ENCODE peak calls at places on chromosomes 11 and 22, in ten cellular contexts. One of them, this sample, is unnamed.
A peak's percentile ranks its signal among the peaks of the same experiment; 100 is the strongest.

GRCh38 chr11:19952101-19952605 is 208.1 kb downstream of the DBX1 start:
- DNase-seq in posterior cingulate gyrus: no peak
- DNase-seq in HTR-8/SVneo: no peak
- DNase-seq in NCI-H460: no peak
- DNase-seq in posterior vena cava: no peak
- DNase-seq in C1 segment of cervical spinal cord: no peak
- DNase-seq in stimulated activated CD4-positive, alpha-beta T cell treated with anti-CD3 and anti-CD28 coated beads, TNF-alpha, amount 100 ng/mL, for 4 hours: no peak
- DNase-seq in GM12891: no peak
- DNase-seq in T-helper 9 cell: no peak
- DNase-seq in NCI-H146: peak; percentile 91
- DNase-seq in this sample: no peak

GRCh38 chr11:66291303-66291705 is 390 bp upstream of the TMEM151A start:
- DNase-seq in posterior cingulate gyrus: no peak
- DNase-seq in HTR-8/SVneo: no peak
- DNase-seq in NCI-H460: no peak
- DNase-seq in posterior vena cava: no peak
- DNase-seq in C1 segment of cervical spinal cord: no peak
- DNase-seq in stimulated activated CD4-positive, alpha-beta T cell treated with anti-CD3 and anti-CD28 coated beads, TNF-alpha, amount 100 ng/mL, for 4 hours: no peak
- DNase-seq in GM12891: no peak
- DNase-seq in T-helper 9 cell: no peak
- DNase-seq in NCI-H146: no peak
- DNase-seq in this sample: no peak

GRCh38 chr11:108732395-108732794 is 67.5 kb downstream of the DDX10 start:
- DNase-seq in posterior cingulate gyrus: no peak
- DNase-seq in HTR-8/SVneo: no peak
- DNase-seq in NCI-H460: no peak
- DNase-seq in posterior vena cava: no peak
- DNase-seq in C1 segment of cervical spinal cord: no peak
- DNase-seq in stimulated activated CD4-positive, alpha-beta T cell treated with anti-CD3 and anti-CD28 coated beads, TNF-alpha, amount 100 ng/mL, for 4 hours: no peak
- DNase-seq in GM12891: no peak
- DNase-seq in T-helper 9 cell: no peak
- DNase-seq in NCI-H146: peak; percentile 89
- DNase-seq in this sample: no peak

GRCh38 chr11:73652046-73652730 is 5.8 kb downstream of the PLEKHB1 start:
- DNase-seq in posterior cingulate gyrus: peak; percentile 88
- DNase-seq in HTR-8/SVneo: no peak
- DNase-seq in NCI-H460: no peak
- DNase-seq in posterior vena cava: no peak
- DNase-seq in C1 segment of cervical spinal cord: peak; percentile 85
- DNase-seq in stimulated activated CD4-positive, alpha-beta T cell treated with anti-CD3 and anti-CD28 coated beads, TNF-alpha, amount 100 ng/mL, for 4 hours: no peak
- DNase-seq in GM12891: no peak
- DNase-seq in T-helper 9 cell: no peak
- DNase-seq in NCI-H146: peak; percentile 39
- DNase-seq in this sample: no peak

GRCh38 chr22:12613199-12613598 is 2914.8 kb upstream of the OR11H1 start:
- DNase-seq in posterior cingulate gyrus: no peak
- DNase-seq in HTR-8/SVneo: no peak
- DNase-seq in NCI-H460: no peak
- DNase-seq in posterior vena cava: no peak
- DNase-seq in C1 segment of cervical spinal cord: no peak
- DNase-seq in stimulated activated CD4-positive, alpha-beta T cell treated with anti-CD3 and anti-CD28 coated beads, TNF-alpha, amount 100 ng/mL, for 4 hours: no peak
- DNase-seq in GM12891: no peak
- DNase-seq in T-helper 9 cell: no peak
- DNase-seq in NCI-H146: no peak
- DNase-seq in this sample: no peak

GRCh38 chr11:62398011-62398994 is 20.5 kb upstream of the SCGB1A1 start:
- DNase-seq in posterior cingulate gyrus: no peak
- DNase-seq in HTR-8/SVneo: peak; percentile 32
- DNase-seq in NCI-H460: no peak
- DNase-seq in posterior vena cava: peak; percentile 88
- DNase-seq in C1 segment of cervical spinal cord: no peak
- DNase-seq in stimulated activated CD4-positive, alpha-beta T cell treated with anti-CD3 and anti-CD28 coated beads, TNF-alpha, amount 100 ng/mL, for 4 hours: no peak
- DNase-seq in GM12891: no peak
- DNase-seq in T-helper 9 cell: no peak
- DNase-seq in NCI-H146: no peak
- DNase-seq in this sample: no peak

GRCh38 chr22:26555478-26555877 is 34.5 kb downstream of the TPST2 start:
- DNase-seq in posterior cingulate gyrus: no peak
- DNase-seq in HTR-8/SVneo: no peak
- DNase-seq in NCI-H460: no peak
- DNase-seq in posterior vena cava: no peak
- DNase-seq in C1 segment of cervical spinal cord: no peak
- DNase-seq in stimulated activated CD4-positive, alpha-beta T cell treated with anti-CD3 and anti-CD28 coated beads, TNF-alpha, amount 100 ng/mL, for 4 hours: no peak
- DNase-seq in GM12891: no peak
- DNase-seq in T-helper 9 cell: no peak
- DNase-seq in NCI-H146: no peak
- DNase-seq in this sample: no peak

GRCh38 chr11:86748296-86748695 is 52.0 kb upstream of the PRSS23 start:
- DNase-seq in posterior cingulate gyrus: no peak
- DNase-seq in HTR-8/SVneo: no peak
- DNase-seq in NCI-H460: no peak
- DNase-seq in posterior vena cava: no peak
- DNase-seq in C1 segment of cervical spinal cord: no peak
- DNase-seq in stimulated activated CD4-positive, alpha-beta T cell treated with anti-CD3 and anti-CD28 coated beads, TNF-alpha, amount 100 ng/mL, for 4 hours: no peak
- DNase-seq in GM12891: no peak
- DNase-seq in T-helper 9 cell: no peak
- DNase-seq in NCI-H146: no peak
- DNase-seq in this sample: no peak

GRCh38 chr22:20517422-20517821 is 10.0 kb downstream of the MED15 start:
- DNase-seq in posterior cingulate gyrus: no peak
- DNase-seq in HTR-8/SVneo: no peak
- DNase-seq in NCI-H460: no peak
- DNase-seq in posterior vena cava: no peak
- DNase-seq in C1 segment of cervical spinal cord: no peak
- DNase-seq in stimulated activated CD4-positive, alpha-beta T cell treated with anti-CD3 and anti-CD28 coated beads, TNF-alpha, amount 100 ng/mL, for 4 hours: no peak
- DNase-seq in GM12891: no peak
- DNase-seq in T-helper 9 cell: no peak
- DNase-seq in NCI-H146: no peak
- DNase-seq in this sample: no peak

GRCh38 chr11:106466441-106467190 is 389.2 kb downstream of the AASDHPPT start:
- DNase-seq in posterior cingulate gyrus: no peak
- DNase-seq in HTR-8/SVneo: peak; percentile 13
- DNase-seq in NCI-H460: no peak
- DNase-seq in posterior vena cava: no peak
- DNase-seq in C1 segment of cervical spinal cord: no peak
- DNase-seq in stimulated activated CD4-positive, alpha-beta T cell treated with anti-CD3 and anti-CD28 coated beads, TNF-alpha, amount 100 ng/mL, for 4 hours: no peak
- DNase-seq in GM12891: no peak
- DNase-seq in T-helper 9 cell: no peak
- DNase-seq in NCI-H146: no peak
- DNase-seq in this sample: no peak

GRCh38 chr11:3044004-3044403 is 13.2 kb downstream of the CARS1 start:
- DNase-seq in posterior cingulate gyrus: no peak
- DNase-seq in HTR-8/SVneo: no peak
- DNase-seq in NCI-H460: no peak
- DNase-seq in posterior vena cava: no peak
- DNase-seq in C1 segment of cervical spinal cord: no peak
- DNase-seq in stimulated activated CD4-positive, alpha-beta T cell treated with anti-CD3 and anti-CD28 coated beads, TNF-alpha, amount 100 ng/mL, for 4 hours: no peak
- DNase-seq in GM12891: no peak
- DNase-seq in T-helper 9 cell: no peak
- DNase-seq in NCI-H146: no peak
- DNase-seq in this sample: no peak

GRCh38 chr22:47144791-47145425 is 382.5 kb downstream of the TBC1D22A start:
- DNase-seq in posterior cingulate gyrus: no peak
- DNase-seq in HTR-8/SVneo: no peak
- DNase-seq in NCI-H460: no peak
- DNase-seq in posterior vena cava: no peak
- DNase-seq in C1 segment of cervical spinal cord: no peak
- DNase-seq in stimulated activated CD4-positive, alpha-beta T cell treated with anti-CD3 and anti-CD28 coated beads, TNF-alpha, amount 100 ng/mL, for 4 hours: no peak
- DNase-seq in GM12891: no peak
- DNase-seq in T-helper 9 cell: no peak
- DNase-seq in NCI-H146: no peak
- DNase-seq in this sample: no peak

GRCh38 chr22:38733329-38734202 is 22.2 kb downstream of the SUN2 start:
- DNase-seq in posterior cingulate gyrus: peak; percentile 75
- DNase-seq in HTR-8/SVneo: peak; percentile 35
- DNase-seq in NCI-H460: peak; percentile 12
- DNase-seq in posterior vena cava: peak; percentile 81
- DNase-seq in C1 segment of cervical spinal cord: peak; percentile 81
- DNase-seq in stimulated activated CD4-positive, alpha-beta T cell treated with anti-CD3 and anti-CD28 coated beads, TNF-alpha, amount 100 ng/mL, for 4 hours: no peak
- DNase-seq in GM12891: no peak
- DNase-seq in T-helper 9 cell: peak; percentile 35
- DNase-seq in NCI-H146: no peak
- DNase-seq in this sample: peak; percentile 58

GRCh38 chr11:85088286-85088685 is 538.9 kb downstream of the DLG2 start:
- DNase-seq in posterior cingulate gyrus: no peak
- DNase-seq in HTR-8/SVneo: no peak
- DNase-seq in NCI-H460: no peak
- DNase-seq in posterior vena cava: no peak
- DNase-seq in C1 segment of cervical spinal cord: no peak
- DNase-seq in stimulated activated CD4-positive, alpha-beta T cell treated with anti-CD3 and anti-CD28 coated beads, TNF-alpha, amount 100 ng/mL, for 4 hours: no peak
- DNase-seq in GM12891: no peak
- DNase-seq in T-helper 9 cell: no peak
- DNase-seq in NCI-H146: no peak
- DNase-seq in this sample: no peak

GRCh38 chr11:6219359-6219758 is 14.0 kb downstream of the C11orf42 start:
- DNase-seq in posterior cingulate gyrus: no peak
- DNase-seq in HTR-8/SVneo: peak; percentile 7
- DNase-seq in NCI-H460: no peak
- DNase-seq in posterior vena cava: no peak
- DNase-seq in C1 segment of cervical spinal cord: no peak
- DNase-seq in stimulated activated CD4-positive, alpha-beta T cell treated with anti-CD3 and anti-CD28 coated beads, TNF-alpha, amount 100 ng/mL, for 4 hours: no peak
- DNase-seq in GM12891: no peak
- DNase-seq in T-helper 9 cell: no peak
- DNase-seq in NCI-H146: no peak
- DNase-seq in this sample: no peak

GRCh38 chr22:19959043-19959586 is 17.5 kb upstream of the TXNRD2 start:
- DNase-seq in posterior cingulate gyrus: no peak
- DNase-seq in HTR-8/SVneo: no peak
- DNase-seq in NCI-H460: no peak
- DNase-seq in posterior vena cava: peak; percentile 94
- DNase-seq in C1 segment of cervical spinal cord: no peak
- DNase-seq in stimulated activated CD4-positive, alpha-beta T cell treated with anti-CD3 and anti-CD28 coated beads, TNF-alpha, amount 100 ng/mL, for 4 hours: no peak
- DNase-seq in GM12891: no peak
- DNase-seq in T-helper 9 cell: no peak
- DNase-seq in NCI-H146: no peak
- DNase-seq in this sample: peak; percentile 99

GRCh38 chr11:128194226-128194625 is 393.1 kb downstream of the ETS1 start:
- DNase-seq in posterior cingulate gyrus: no peak
- DNase-seq in HTR-8/SVneo: no peak
- DNase-seq in NCI-H460: no peak
- DNase-seq in posterior vena cava: no peak
- DNase-seq in C1 segment of cervical spinal cord: no peak
- DNase-seq in stimulated activated CD4-positive, alpha-beta T cell treated with anti-CD3 and anti-CD28 coated beads, TNF-alpha, amount 100 ng/mL, for 4 hours: no peak
- DNase-seq in GM12891: no peak
- DNase-seq in T-helper 9 cell: no peak
- DNase-seq in NCI-H146: no peak
- DNase-seq in this sample: no peak

GRCh38 chr11:67548555-67549110 is 25.4 kb upstream of the CABP2 start:
- DNase-seq in posterior cingulate gyrus: no peak
- DNase-seq in HTR-8/SVneo: no peak
- DNase-seq in NCI-H460: no peak
- DNase-seq in posterior vena cava: no peak
- DNase-seq in C1 segment of cervical spinal cord: no peak
- DNase-seq in stimulated activated CD4-positive, alpha-beta T cell treated with anti-CD3 and anti-CD28 coated beads, TNF-alpha, amount 100 ng/mL, for 4 hours: no peak
- DNase-seq in GM12891: no peak
- DNase-seq in T-helper 9 cell: no peak
- DNase-seq in NCI-H146: no peak
- DNase-seq in this sample: no peak

GRCh38 chr11:73510877-73511276 is 87.0 kb downstream of the FAM168A start:
- DNase-seq in posterior cingulate gyrus: no peak
- DNase-seq in HTR-8/SVneo: no peak
- DNase-seq in NCI-H460: no peak
- DNase-seq in posterior vena cava: no peak
- DNase-seq in C1 segment of cervical spinal cord: no peak
- DNase-seq in stimulated activated CD4-positive, alpha-beta T cell treated with anti-CD3 and anti-CD28 coated beads, TNF-alpha, amount 100 ng/mL, for 4 hours: no peak
- DNase-seq in GM12891: no peak
- DNase-seq in T-helper 9 cell: no peak
- DNase-seq in NCI-H146: no peak
- DNase-seq in this sample: no peak

GRCh38 chr11:47359586-47359985 is 7.1 kb upstream of the MYBPC3 start:
- DNase-seq in posterior cingulate gyrus: no peak
- DNase-seq in HTR-8/SVneo: no peak
- DNase-seq in NCI-H460: no peak
- DNase-seq in posterior vena cava: peak; percentile 84
- DNase-seq in C1 segment of cervical spinal cord: no peak
- DNase-seq in stimulated activated CD4-positive, alpha-beta T cell treated with anti-CD3 and anti-CD28 coated beads, TNF-alpha, amount 100 ng/mL, for 4 hours: no peak
- DNase-seq in GM12891: no peak
- DNase-seq in T-helper 9 cell: no peak
- DNase-seq in NCI-H146: no peak
- DNase-seq in this sample: no peak

GRCh38 chr11:116329354-116330090 is 443.3 kb downstream of the BUD13 start:
- DNase-seq in posterior cingulate gyrus: no peak
- DNase-seq in HTR-8/SVneo: no peak
- DNase-seq in NCI-H460: no peak
- DNase-seq in posterior vena cava: no peak
- DNase-seq in C1 segment of cervical spinal cord: no peak
- DNase-seq in stimulated activated CD4-positive, alpha-beta T cell treated with anti-CD3 and anti-CD28 coated beads, TNF-alpha, amount 100 ng/mL, for 4 hours: no peak
- DNase-seq in GM12891: no peak
- DNase-seq in T-helper 9 cell: no peak
- DNase-seq in NCI-H146: no peak
- DNase-seq in this sample: peak; percentile 11

GRCh38 chr11:93487032-93487483 is 56.1 kb downstream of the SMCO4 start:
- DNase-seq in posterior cingulate gyrus: no peak
- DNase-seq in HTR-8/SVneo: no peak
- DNase-seq in NCI-H460: no peak
- DNase-seq in posterior vena cava: no peak
- DNase-seq in C1 segment of cervical spinal cord: no peak
- DNase-seq in stimulated activated CD4-positive, alpha-beta T cell treated with anti-CD3 and anti-CD28 coated beads, TNF-alpha, amount 100 ng/mL, for 4 hours: no peak
- DNase-seq in GM12891: no peak
- DNase-seq in T-helper 9 cell: no peak
- DNase-seq in NCI-H146: peak; percentile 82
- DNase-seq in this sample: no peak

GRCh38 chr22:44019416-44019815 is 4.7 kb upstream of the PARVB start:
- DNase-seq in posterior cingulate gyrus: no peak
- DNase-seq in HTR-8/SVneo: no peak
- DNase-seq in NCI-H460: no peak
- DNase-seq in posterior vena cava: no peak
- DNase-seq in C1 segment of cervical spinal cord: no peak
- DNase-seq in stimulated activated CD4-positive, alpha-beta T cell treated with anti-CD3 and anti-CD28 coated beads, TNF-alpha, amount 100 ng/mL, for 4 hours: no peak
- DNase-seq in GM12891: no peak
- DNase-seq in T-helper 9 cell: no peak
- DNase-seq in NCI-H146: no peak
- DNase-seq in this sample: no peak

GRCh38 chr11:121687961-121688566 is 235.3 kb upstream of the SORL1-AS1 start:
- DNase-seq in posterior cingulate gyrus: no peak
- DNase-seq in HTR-8/SVneo: peak; percentile 56
- DNase-seq in NCI-H460: no peak
- DNase-seq in posterior vena cava: no peak
- DNase-seq in C1 segment of cervical spinal cord: no peak
- DNase-seq in stimulated activated CD4-positive, alpha-beta T cell treated with anti-CD3 and anti-CD28 coated beads, TNF-alpha, amount 100 ng/mL, for 4 hours: no peak
- DNase-seq in GM12891: no peak
- DNase-seq in T-helper 9 cell: no peak
- DNase-seq in NCI-H146: peak; percentile 11
- DNase-seq in this sample: peak; percentile 62

GRCh38 chr11:79940165-79940564 is 499.3 kb upstream of the TENM4 start:
- DNase-seq in posterior cingulate gyrus: no peak
- DNase-seq in HTR-8/SVneo: no peak
- DNase-seq in NCI-H460: no peak
- DNase-seq in posterior vena cava: no peak
- DNase-seq in C1 segment of cervical spinal cord: no peak
- DNase-seq in stimulated activated CD4-positive, alpha-beta T cell treated with anti-CD3 and anti-CD28 coated beads, TNF-alpha, amount 100 ng/mL, for 4 hours: no peak
- DNase-seq in GM12891: no peak
- DNase-seq in T-helper 9 cell: no peak
- DNase-seq in NCI-H146: no peak
- DNase-seq in this sample: peak; percentile 42

GRCh38 chr11:45560935-45561330 is 104.5 kb downstream of the CHST1 start:
- DNase-seq in posterior cingulate gyrus: no peak
- DNase-seq in HTR-8/SVneo: no peak
- DNase-seq in NCI-H460: no peak
- DNase-seq in posterior vena cava: no peak
- DNase-seq in C1 segment of cervical spinal cord: no peak
- DNase-seq in stimulated activated CD4-positive, alpha-beta T cell treated with anti-CD3 and anti-CD28 coated beads, TNF-alpha, amount 100 ng/mL, for 4 hours: no peak
- DNase-seq in GM12891: no peak
- DNase-seq in T-helper 9 cell: no peak
- DNase-seq in NCI-H146: peak; percentile 52
- DNase-seq in this sample: no peak

GRCh38 chr11:10856689-10857603 is 907 bp downstream of the ZBED5 start:
- DNase-seq in posterior cingulate gyrus: peak; percentile 25
- DNase-seq in HTR-8/SVneo: peak; percentile 28
- DNase-seq in NCI-H460: no peak
- DNase-seq in posterior vena cava: no peak
- DNase-seq in C1 segment of cervical spinal cord: no peak
- DNase-seq in stimulated activated CD4-positive, alpha-beta T cell treated with anti-CD3 and anti-CD28 coated beads, TNF-alpha, amount 100 ng/mL, for 4 hours: no peak
- DNase-seq in GM12891: no peak
- DNase-seq in T-helper 9 cell: peak; percentile 5
- DNase-seq in NCI-H146: peak; percentile 64
- DNase-seq in this sample: no peak

GRCh38 chr22:31650391-31650790 is 11.6 kb downstream of the PISD start:
- DNase-seq in posterior cingulate gyrus: no peak
- DNase-seq in HTR-8/SVneo: no peak
- DNase-seq in NCI-H460: no peak
- DNase-seq in posterior vena cava: no peak
- DNase-seq in C1 segment of cervical spinal cord: no peak
- DNase-seq in stimulated activated CD4-positive, alpha-beta T cell treated with anti-CD3 and anti-CD28 coated beads, TNF-alpha, amount 100 ng/mL, for 4 hours: no peak
- DNase-seq in GM12891: no peak
- DNase-seq in T-helper 9 cell: no peak
- DNase-seq in NCI-H146: no peak
- DNase-seq in this sample: no peak